ENCODE peak calls at places on chromosomes 5 and 9, in six cellular contexts. J is fibroblast of lung, G is PC-9, Q is cardiac muscle cell, P is esophagus squamous epithelium, N is adipocyte. F is an unnamed sample. For H3K27me3, the result is how much of the 10 kb centered on the place peaks cover.

GRCh38 chr9:89023788-89024187 is 32.5 kb downstream of the S1PR3 start:
- DNase-seq in N (no peak), P (no peak), J (no peak), Q (peak), G (no peak), F (no peak)

GRCh38 chr5:123215929-123216702 is 127.1 kb downstream of the PRDM6 start:
- DNase-seq in G (no peak), N (peak), J (no peak), Q (no peak), P (no peak), F (no peak)

GRCh38 chr5:123785160-123786001 is 273.4 kb downstream of the CSNK1G3 start:
- DNase-seq in G (no peak), P (no peak), Q (peak), J (peak), N (peak), F (peak)

GRCh38 chr9:96581301-96581700 is 38.3 kb downstream of the CDC14B start:
- DNase-seq in N (no peak), P (no peak), Q (no peak), G (no peak), J (no peak), F (no peak)

GRCh38 chr5:151509231-151509630 is 61.8 kb downstream of the SLC36A1 start:
- DNase-seq in J (no peak), P (no peak), Q (no peak), N (no peak), G (peak), F (no peak)

GRCh38 chr5:34055671-34056070 is 12.7 kb upstream of the C1QTNF3 start:
- DNase-seq in Q (no peak), N (no peak), P (no peak), J (no peak), G (no peak), F (no peak)

GRCh38 chr5:153168226-153168625 is 322.2 kb upstream of the GRIA1 start:
- DNase-seq in P (no peak), J (no peak), Q (no peak), N (no peak), G (no peak), F (no peak)

GRCh38 chr5:56561-57290 is 35.2 kb upstream of the PLEKHG4B start:
- DNase-seq in P (no peak), J (peak), Q (peak), N (peak), G (peak), F (no peak)

GRCh38 chr5:68290260-68290674 is 74.7 kb downstream of the PIK3R1 start:
- DNase-seq in G (no peak), Q (peak), J (peak), N (peak), P (no peak), F (peak)

GRCh38 chr9:76333964-76334363 is 60.3 kb downstream of the RFK start:
- DNase-seq in J (no peak), N (no peak), Q (no peak), G (no peak), P (no peak), F (no peak)

GRCh38 chr5:59102437-59102836 is 519.6 kb downstream of the RAB3C start:
- DNase-seq in Q (no peak), N (no peak), G (no peak), J (no peak), P (no peak), F (no peak)

GRCh38 chr5:59099270-59099994 is 516.6 kb downstream of the RAB3C start:
- DNase-seq in Q (peak), G (peak), P (no peak), N (peak), J (peak), F (no peak)

GRCh38 chr5:27996665-27997064 is 958.3 kb upstream of the CDH9 start:
- DNase-seq in P (no peak), J (no peak), N (no peak), G (no peak), Q (no peak), F (no peak)

GRCh38 chr9:111662851-111663823 is 1.7 kb downstream of the GNG10 start:
- DNase-seq in N (no peak), G (peak), J (no peak), P (no peak), Q (no peak), F (no peak)

GRCh38 chr5:53469946-53470687 is 10.3 kb upstream of the FST start:
- DNase-seq in N (no peak), P (no peak), Q (no peak), G (peak), J (peak), F (no peak)

GRCh38 chr9:79644601-79645000 is 72.8 kb downstream of the TLE4 start:
- DNase-seq in Q (no peak), G (no peak), N (no peak), P (no peak), J (no peak), F (no peak)

GRCh38 chr5:160978944-160979343 is 126.9 kb upstream of the ATP10B start:
- DNase-seq in G (no peak), P (no peak), N (no peak), Q (no peak), J (no peak), F (no peak)

GRCh38 chr5:91456928-91457571 is 73.9 kb upstream of the ARRDC3 start:
- DNase-seq in P (no peak), N (no peak), J (no peak), Q (no peak), G (no peak), F (no peak)

DNA sequence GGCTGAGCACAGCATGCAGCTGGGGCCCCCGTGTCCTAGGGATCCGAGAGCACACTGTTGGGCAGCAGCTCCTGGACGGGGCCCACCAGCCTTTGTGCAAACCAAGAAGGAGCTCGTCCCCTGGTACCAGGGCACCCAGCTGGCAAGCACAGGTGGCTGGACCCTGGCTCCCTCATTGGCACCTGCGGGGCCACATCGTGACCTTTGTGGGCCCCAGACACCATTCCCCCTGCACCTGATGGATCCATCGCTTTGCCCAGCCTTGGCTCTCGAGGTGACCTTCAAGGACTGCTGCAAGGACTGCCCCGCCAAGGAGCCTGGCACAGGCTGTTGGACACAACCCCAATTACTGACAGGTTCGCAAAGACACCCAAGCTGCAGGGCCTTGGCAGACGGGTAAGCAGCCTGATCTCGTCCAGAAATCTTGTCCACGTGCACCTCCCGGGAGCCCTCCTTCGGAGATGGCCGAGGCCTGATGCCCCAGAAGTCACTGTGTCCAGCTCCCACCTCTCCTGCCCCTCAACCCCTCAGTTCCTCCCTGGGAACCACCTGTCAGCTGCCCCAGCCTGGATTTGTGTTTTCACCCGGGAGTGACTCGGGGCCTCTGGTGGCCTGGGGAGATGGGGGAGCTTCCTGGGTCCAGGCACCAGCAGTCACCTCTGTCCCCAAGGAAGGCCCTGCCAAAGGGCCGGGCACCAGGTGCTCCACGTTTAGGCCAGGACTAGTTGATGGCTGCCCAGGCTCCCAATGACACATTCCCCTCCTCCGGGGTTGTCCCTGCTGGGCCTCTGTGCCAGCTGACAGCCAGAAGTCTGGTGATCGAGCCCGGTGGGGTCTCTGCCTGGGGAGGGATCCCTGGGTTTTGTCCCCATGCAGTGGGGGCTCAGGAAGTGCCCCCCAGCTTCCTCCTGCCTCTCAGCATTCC is 137.1 kb upstream of the PPP1R26 start:
- DNase-seq in J (no peak), N (no peak), Q (no peak), G (no peak), P (no peak), F (no peak)
- H3K27me3 ChIP-seq in J (under half), N (half or more), Q (under half), G (half or more), P (under half), F (under half)

GRCh38 chr5:88140863-88141694 is 127.6 kb downstream of the TMEM161B start:
- DNase-seq in N (peak), G (peak), Q (peak), P (peak), J (peak), F (peak)
- H3K27me3 ChIP-seq in N (half or more), G (under half), Q (half or more), P (under half), J (under half), F (under half)

GRCh38 chr9:14423816-14424261 is 109.9 kb upstream of the NFIB start:
- DNase-seq in Q (peak), N (peak), P (no peak), J (peak), G (no peak), F (no peak)

GRCh38 chr9:14424323-14424722 is 110.4 kb upstream of the NFIB start:
- DNase-seq in P (no peak), Q (no peak), N (no peak), G (peak), J (no peak), F (no peak)

GRCh38 chr9:14421291-14421690 is 107.3 kb upstream of the NFIB start:
- DNase-seq in G (no peak), N (no peak), Q (no peak), J (no peak), P (no peak), F (no peak)

GRCh38 chr9:14427419-14427818 is 113.5 kb upstream of the NFIB start:
- DNase-seq in P (no peak), G (no peak), J (no peak), Q (no peak), N (no peak), F (no peak)

DNA sequence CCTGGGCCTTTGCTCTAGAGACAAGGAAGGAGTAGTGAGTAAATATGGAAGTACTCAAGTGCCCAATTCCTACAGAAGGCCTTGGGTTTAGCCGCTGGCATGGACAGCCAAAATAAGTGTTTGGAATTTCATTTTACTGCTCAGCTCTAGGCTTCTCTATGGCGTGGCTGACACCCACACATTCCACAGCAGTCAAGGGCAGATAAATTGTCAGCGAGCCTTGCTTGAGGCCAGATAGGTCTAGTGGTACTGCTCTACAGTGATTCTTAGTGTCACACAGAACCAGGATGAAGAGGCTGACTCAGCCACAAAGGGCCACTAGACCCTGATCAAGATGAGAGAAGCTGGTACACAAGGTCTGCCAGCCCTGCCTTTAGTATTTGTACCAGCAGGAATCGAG is 111.0 kb upstream of the NFIB start:
- DNase-seq in G (no peak), N (no peak), P (no peak), J (no peak), Q (peak), F (no peak)
- H3K27me3 ChIP-seq in G (under half), N (under half), P (under half), J (under half), Q (under half), F (under half)

GRCh38 chr5:73304381-73304780 is 131.4 kb downstream of the TMEM174 start:
- DNase-seq in J (no peak), P (no peak), N (peak), G (no peak), Q (no peak), F (no peak)

GRCh38 chr5:73303139-73304079 is 130.4 kb downstream of the TMEM174 start:
- DNase-seq in N (no peak), J (peak), P (no peak), Q (no peak), G (no peak), F (no peak)

GRCh38 chr5:73301208-73302088 is 128.5 kb downstream of the TMEM174 start:
- DNase-seq in J (no peak), N (no peak), Q (no peak), P (no peak), G (no peak), F (no peak)

GRCh38 chr5:73300520-73301207 is 127.7 kb downstream of the TMEM174 start:
- DNase-seq in P (no peak), N (no peak), Q (no peak), G (no peak), J (peak), F (no peak)

GRCh38 chr5:73302797-73303138 is 129.8 kb downstream of the TMEM174 start:
- DNase-seq in N (no peak), P (no peak), G (no peak), Q (no peak), J (no peak), F (no peak)
- H3K27me3 ChIP-seq in N (half or more), P (half or more), G (under half), Q (half or more), J (half or more), F (under half)

DNA sequence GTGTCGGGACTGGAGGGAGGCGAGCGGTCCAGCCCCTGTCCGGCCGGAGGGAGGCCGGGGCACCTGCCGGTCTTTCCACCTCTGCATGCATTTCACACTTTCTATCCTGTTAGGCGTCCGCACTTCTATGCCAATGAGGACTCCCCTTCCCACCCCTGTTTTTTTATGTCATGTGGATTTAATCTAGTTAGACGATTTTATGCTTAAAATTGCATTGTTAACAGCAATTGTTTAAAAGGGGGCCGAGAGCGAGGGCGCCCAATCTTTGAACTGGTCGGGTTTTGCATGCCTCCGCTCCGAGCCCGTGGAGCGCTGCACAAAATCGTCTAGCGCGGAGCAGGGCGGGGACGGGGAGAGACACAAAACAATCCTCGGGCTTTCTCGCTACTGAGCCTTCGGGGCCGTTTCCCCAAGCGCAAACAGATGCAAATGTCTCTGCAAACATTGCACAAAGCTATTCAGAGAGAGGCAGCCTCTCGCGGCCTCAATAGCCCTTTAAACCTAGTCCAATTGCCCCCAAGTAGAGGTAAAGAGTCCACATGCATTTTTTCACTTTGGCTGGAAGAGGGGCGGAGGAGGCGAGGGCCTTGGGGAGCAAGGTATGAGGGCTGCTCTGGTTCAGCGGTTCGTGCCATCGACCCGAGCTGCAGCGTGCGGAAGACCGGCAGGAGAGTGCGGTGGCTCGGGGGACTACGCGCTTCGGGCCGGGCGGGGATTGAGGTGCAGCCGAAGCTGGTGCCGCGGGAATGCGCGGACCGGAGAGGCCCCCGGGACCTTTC is 37.5 kb upstream of the TIFAB start:
- DNase-seq in J (peak), N (no peak), G (no peak), P (no peak), Q (peak), F (no peak)
- H3K27me3 ChIP-seq in J (under half), N (under half), G (under half), P (under half), Q (half or more), F (under half)

GRCh38 chr9:132143359-132143758 is 18.5 kb upstream of the NTNG2 start:
- DNase-seq in Q (no peak), P (no peak), N (no peak), G (no peak), J (no peak), F (no peak)

GRCh38 chr9:132144708-132145365 is 17.0 kb upstream of the NTNG2 start:
- DNase-seq in Q (peak), P (no peak), J (no peak), N (no peak), G (no peak), F (no peak)

GRCh38 chr9:132141364-132141947 is 20.4 kb upstream of the NTNG2 start:
- DNase-seq in J (peak), P (no peak), N (peak), Q (peak), G (no peak), F (no peak)

GRCh38 chr9:132142883-132143282 is 19.0 kb upstream of the NTNG2 start:
- DNase-seq in P (no peak), J (no peak), N (no peak), Q (no peak), G (no peak), F (no peak)

GRCh38 chr9:132141948-132142594 is 19.8 kb upstream of the NTNG2 start:
- DNase-seq in Q (no peak), N (no peak), G (peak), J (no peak), P (no peak), F (no peak)
- H3K27me3 ChIP-seq in Q (under half), N (half or more), G (half or more), J (under half), P (under half), F (under half)

F was measured in ovary.